ENCODE peak calls at places on chromosomes 3 and 15, in eight cellular contexts. D is heart right ventricle, X is left ventricle myocardium inferior, N is pancreas, Q is right atrium auricular region, K is small intestine, M is prostate gland, H is adrenal gland. C is an unnamed sample.

GRCh38 chr15:27598251-27599045 is 500.7 kb downstream of the OCA2 start:
- DNase-seq in X (no peak), M (no peak), N (no peak), Q (no peak), K (no peak), H (no peak), D (no peak), C (no peak)

GRCh38 chr15:40045572-40046217 is 6.7 kb upstream of the SRP14 start:
- DNase-seq in H (no peak), D (no peak), N (peak; percentile 11), M (no peak), Q (peak; percentile 44), X (no peak), K (no peak), C (peak; percentile 83)

GRCh38 chr15:25930931-25931330 is 67.8 kb upstream of the ATP10A start:
- DNase-seq in Q (no peak), H (no peak), M (no peak), K (no peak), X (no peak), N (no peak), D (no peak), C (no peak)

GRCh38 chr15:92808611-92809063 is 91.5 kb upstream of the CHD2 start:
- DNase-seq in D (peak; percentile 44), N (peak; percentile 70), X (peak; percentile 51), K (peak; percentile 61), M (no peak), Q (no peak), H (no peak), C (peak; percentile 73)

GRCh38 chr3:149579838-149580542 is 77.8 kb downstream of the WWTR1 start:
- DNase-seq in K (no peak), X (no peak), H (no peak), M (no peak), N (no peak), Q (no peak), D (no peak), C (no peak)

GRCh38 chr3:123084192-123084591 is 17.4 kb downstream of the PDIA5 start:
- DNase-seq in D (no peak), K (no peak), M (no peak), N (no peak), X (peak; percentile 54), Q (no peak), H (peak; percentile 68), C (no peak)

GRCh38 chr3:157542711-157543485 is 39.7 kb upstream of the VEPH1 start:
- DNase-seq in H (peak; percentile 84), D (peak; percentile 53), K (peak; percentile 10), M (peak; percentile 59), N (peak; percentile 85), X (peak; percentile 82), Q (peak; percentile 79), C (no peak)

GRCh38 chr3:153881201-153881600 is 240.0 kb upstream of the ARHGEF26 start:
- DNase-seq in Q (no peak), H (no peak), D (no peak), X (no peak), M (no peak), K (no peak), N (no peak), C (no peak)

GRCh38 chr15:43317566-43318184 is 12.7 kb downstream of the LCMT2 start:
- DNase-seq in X (no peak), Q (no peak), D (no peak), N (no peak), H (no peak), M (peak; percentile 24), K (no peak), C (no peak)

GRCh38 chr3:43259626-43260025 is 26.7 kb upstream of the SNRK start:
- DNase-seq in D (no peak), H (no peak), K (no peak), X (no peak), Q (no peak), N (no peak), M (no peak), C (no peak)

GRCh38 chr3:156674911-156675743 is 737 bp downstream of the TIPARP start:
- DNase-seq in N (peak; percentile 49), M (peak; percentile 56), K (peak; percentile 41), H (peak; percentile 57), X (peak; percentile 76), Q (peak; percentile 70), D (peak; percentile 65), C (peak; percentile 70)

GRCh38 chr3:105805402-105805801 is 63.4 kb downstream of the CBLB start:
- DNase-seq in X (no peak), K (no peak), N (no peak), H (no peak), D (no peak), Q (no peak), M (no peak), C (no peak)

GRCh38 chr3:53044371-53045106 is 1.3 kb downstream of the SFMBT1 start:
- DNase-seq in N (peak; percentile 39), X (no peak), H (peak; percentile 44), K (peak; percentile 29), D (peak; percentile 29), M (peak; percentile 7), Q (no peak), C (peak; percentile 42)

GRCh38 chr3:81581966-81582599 is 179.4 kb downstream of the GBE1 start:
- DNase-seq in D (no peak), M (no peak), Q (no peak), H (peak; percentile 49), K (peak; percentile 34), N (no peak), X (no peak), C (peak; percentile 25)

GRCh38 chr15:74180689-74181602 is 7.4 kb downstream of the ISLR start:
- DNase-seq in M (no peak), Q (no peak), N (no peak), K (no peak), X (no peak), H (no peak), D (no peak), C (no peak)

GRCh38 chr15:67042490-67043181 is 22.8 kb upstream of the SMAD3 start:
- DNase-seq in M (no peak), N (no peak), H (no peak), Q (no peak), X (no peak), D (no peak), K (peak; percentile 82), C (no peak)

GRCh38 chr15:67947254-67948039 is 106.7 kb upstream of the PIAS1 start:
- DNase-seq in M (no peak), X (no peak), Q (no peak), K (no peak), N (no peak), H (no peak), D (no peak), C (no peak)

GRCh38 chr3:156735471-156735870 is 61.1 kb downstream of the TIPARP start:
- DNase-seq in N (no peak), X (no peak), K (no peak), D (no peak), H (no peak), M (no peak), Q (no peak), C (no peak)

GRCh38 chr15:66131200-66131599 is 122.3 kb downstream of the MEGF11 start:
- DNase-seq in K (no peak), M (no peak), D (no peak), Q (no peak), N (peak; percentile 41), H (no peak), X (no peak), C (no peak)

GRCh38 chr15:74196175-74196574 is 6.4 kb downstream of the STRA6 start:
- DNase-seq in N (no peak), D (peak; percentile 25), H (peak; percentile 88), X (peak; percentile 53), Q (peak; percentile 76), K (peak; percentile 90), M (peak; percentile 7), C (peak; percentile 99)

GRCh38 chr15:80709542-80709941 is 14.4 kb downstream of the ABHD17C start:
- DNase-seq in D (no peak), H (no peak), Q (no peak), N (no peak), X (no peak), M (peak; percentile 76), K (peak; percentile 88), C (no peak)

DNA sequence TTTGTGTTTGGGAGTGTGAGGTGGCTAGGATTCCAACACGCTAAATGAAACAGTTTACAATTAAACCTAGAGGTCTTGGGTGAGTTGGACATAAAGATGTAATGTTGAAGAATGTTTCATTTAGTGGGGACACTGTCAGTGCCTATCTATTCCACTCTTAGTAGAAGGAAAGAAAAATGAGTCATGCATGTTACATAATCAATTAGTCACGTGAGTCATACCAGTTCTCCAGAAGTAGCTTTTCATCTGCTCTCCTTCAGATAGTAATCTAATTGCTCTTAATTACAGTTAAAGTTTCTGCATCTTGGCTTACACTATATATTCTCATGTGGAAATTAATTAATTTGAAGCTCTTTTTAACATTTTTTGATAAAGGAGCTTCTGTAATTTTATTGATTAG is 115.7 kb upstream of the P2RY1 start:
- DNase-seq in K (peak; percentile 81), N (no peak), H (no peak), M (no peak), D (no peak), X (no peak), Q (no peak), C (peak; percentile 75)
- H3K27ac ChIP-seq in K (peak overlapping the region; percentile 8), N (no peak overlapping the region), H (no peak overlapping the region), M (no peak overlapping the region), D (no peak overlapping the region), X (no peak overlapping the region), Q (no peak overlapping the region), C (peak overlapping the region; percentile 98)

GRCh38 chr15:101182215-101182614 is 69.6 kb downstream of the CHSY1 start:
- DNase-seq in H (no peak), N (no peak), X (no peak), M (no peak), Q (no peak), K (no peak), D (no peak), C (no peak)
- H3K9me3 ChIP-seq in H (no peaks in the 10 kb centered on the region), N (no peaks in the 10 kb centered on the region), X (no peaks in the 10 kb centered on the region), M (no peaks in the 10 kb centered on the region), Q (no peaks in the 10 kb centered on the region), K (no peaks in the 10 kb centered on the region), D (no peaks in the 10 kb centered on the region), C (no peaks in the 10 kb centered on the region)

GRCh38 chr3:177340243-177340830 is 143.1 kb upstream of the TBL1XR1 start:
- DNase-seq in X (no peak), H (no peak), K (no peak), M (no peak), D (no peak), N (no peak), Q (peak; percentile 18), C (peak; percentile 90)

GRCh38 chr3:177337548-177338331 is 140.5 kb upstream of the TBL1XR1 start:
- DNase-seq in X (no peak), Q (no peak), K (peak; percentile 75), N (no peak), D (no peak), M (no peak), H (peak; percentile 30), C (no peak)

GRCh38 chr3:177341766-177342165 is 144.5 kb upstream of the TBL1XR1 start:
- DNase-seq in K (no peak), D (peak; percentile 28), X (no peak), M (no peak), N (no peak), H (no peak), Q (peak; percentile 40), C (no peak)

GRCh38 chr3:177336841-177337430 is 139.7 kb upstream of the TBL1XR1 start:
- DNase-seq in H (no peak), D (no peak), N (no peak), Q (no peak), K (no peak), M (no peak), X (no peak), C (no peak)

GRCh38 chr3:177338697-177339219 is 141.5 kb upstream of the TBL1XR1 start:
- DNase-seq in H (no peak), K (peak; percentile 81), D (no peak), Q (no peak), M (no peak), N (no peak), X (no peak), C (no peak)
- H3K27ac ChIP-seq in H (no peak overlapping the region), K (peak overlapping the region; percentile 82), D (no peak overlapping the region), Q (no peak overlapping the region), M (no peak overlapping the region), N (peak overlapping the region; percentile 47), X (peak overlapping the region; percentile 87), C (no peak overlapping the region)

GRCh38 chr3:196471551-196471950 is 32.0 kb downstream of the RNF168 start:
- DNase-seq in H (no peak), Q (no peak), N (no peak), D (no peak), X (no peak), M (no peak), K (no peak), C (no peak)
- H3K9me3 ChIP-seq in H (no peaks in the 10 kb centered on the region), Q (no peaks in the 10 kb centered on the region), N (no peaks in the 10 kb centered on the region), D (no peaks in the 10 kb centered on the region), X (no peaks in the 10 kb centered on the region), M (no peaks in the 10 kb centered on the region), K (no peaks in the 10 kb centered on the region), C (no peaks in the 10 kb centered on the region)

C was measured in SJCRH30.